ENCODE peak calls at places on chromosome 4, in seven cellular contexts. One of them, this sample, is unnamed.

GRCh38 chr4:56681158-56681848 is at the start of gene HOPX:
- DNase-seq in NCI-H1436: no peak
- DNase-seq in astrocyte: peak
- DNase-seq in occipital lobe: no peak
- DNase-seq in activated effector memory CD4-positive, alpha-beta T cell treated with anti-CD3 and anti-CD28 coated beads, Interleukin-2, amount 50 U/mL, for 16 hours: peak
- DNase-seq in LHCN-M2: no peak
- DNase-seq in activated T-helper 1 cell treated with anti-CD3 and anti-CD28 coated beads, Interleukin-2, amount 50 U/mL, for 16 hours: no peak
- DNase-seq in this sample: peak

GRCh38 chr4:107541511-107541910 is 178.5 kb downstream of the PAPSS1 start:
- DNase-seq in NCI-H1436: no peak
- DNase-seq in astrocyte: no peak
- DNase-seq in occipital lobe: no peak
- DNase-seq in activated effector memory CD4-positive, alpha-beta T cell treated with anti-CD3 and anti-CD28 coated beads, Interleukin-2, amount 50 U/mL, for 16 hours: no peak
- DNase-seq in LHCN-M2: no peak
- DNase-seq in activated T-helper 1 cell treated with anti-CD3 and anti-CD28 coated beads, Interleukin-2, amount 50 U/mL, for 16 hours: no peak
- DNase-seq in this sample: no peak

GRCh38 chr4:3254302-3255131 is 5.6 kb downstream of the MSANTD1 start:
- DNase-seq in NCI-H1436: no peak
- DNase-seq in astrocyte: no peak
- DNase-seq in occipital lobe: no peak
- DNase-seq in activated effector memory CD4-positive, alpha-beta T cell treated with anti-CD3 and anti-CD28 coated beads, Interleukin-2, amount 50 U/mL, for 16 hours: peak
- DNase-seq in LHCN-M2: no peak
- DNase-seq in activated T-helper 1 cell treated with anti-CD3 and anti-CD28 coated beads, Interleukin-2, amount 50 U/mL, for 16 hours: no peak
- DNase-seq in this sample: no peak

GRCh38 chr4:30839583-30840520 is 119.7 kb downstream of the PCDH7 start:
- DNase-seq in NCI-H1436: no peak
- DNase-seq in astrocyte: peak
- DNase-seq in occipital lobe: no peak
- DNase-seq in activated effector memory CD4-positive, alpha-beta T cell treated with anti-CD3 and anti-CD28 coated beads, Interleukin-2, amount 50 U/mL, for 16 hours: no peak
- DNase-seq in LHCN-M2: peak
- DNase-seq in activated T-helper 1 cell treated with anti-CD3 and anti-CD28 coated beads, Interleukin-2, amount 50 U/mL, for 16 hours: no peak
- DNase-seq in this sample: peak

GRCh38 chr4:47913858-47914218 is 545 bp downstream of the NFXL1 start:
- DNase-seq in NCI-H1436: peak
- DNase-seq in astrocyte: no peak
- DNase-seq in occipital lobe: peak
- DNase-seq in activated effector memory CD4-positive, alpha-beta T cell treated with anti-CD3 and anti-CD28 coated beads, Interleukin-2, amount 50 U/mL, for 16 hours: peak
- DNase-seq in LHCN-M2: peak
- DNase-seq in activated T-helper 1 cell treated with anti-CD3 and anti-CD28 coated beads, Interleukin-2, amount 50 U/mL, for 16 hours: no peak
- DNase-seq in this sample: peak

GRCh38 chr4:129364747-129365452 is 268.9 kb downstream of the C4orf33 start:
- DNase-seq in NCI-H1436: no peak
- DNase-seq in astrocyte: no peak
- DNase-seq in occipital lobe: no peak
- DNase-seq in activated effector memory CD4-positive, alpha-beta T cell treated with anti-CD3 and anti-CD28 coated beads, Interleukin-2, amount 50 U/mL, for 16 hours: no peak
- DNase-seq in LHCN-M2: no peak
- DNase-seq in activated T-helper 1 cell treated with anti-CD3 and anti-CD28 coated beads, Interleukin-2, amount 50 U/mL, for 16 hours: no peak
- DNase-seq in this sample: no peak

GRCh38 chr4:71456841-71457240 is 118.0 kb downstream of the SLC4A4 start:
- DNase-seq in NCI-H1436: no peak
- DNase-seq in astrocyte: peak
- DNase-seq in occipital lobe: peak
- DNase-seq in activated effector memory CD4-positive, alpha-beta T cell treated with anti-CD3 and anti-CD28 coated beads, Interleukin-2, amount 50 U/mL, for 16 hours: no peak
- DNase-seq in LHCN-M2: peak
- DNase-seq in activated T-helper 1 cell treated with anti-CD3 and anti-CD28 coated beads, Interleukin-2, amount 50 U/mL, for 16 hours: no peak
- DNase-seq in this sample: peak

GRCh38 chr4:6907658-6908191 is 1.9 kb upstream of the TBC1D14 start:
- DNase-seq in NCI-H1436: no peak
- DNase-seq in astrocyte: no peak
- DNase-seq in occipital lobe: no peak
- DNase-seq in activated effector memory CD4-positive, alpha-beta T cell treated with anti-CD3 and anti-CD28 coated beads, Interleukin-2, amount 50 U/mL, for 16 hours: peak
- DNase-seq in LHCN-M2: no peak
- DNase-seq in activated T-helper 1 cell treated with anti-CD3 and anti-CD28 coated beads, Interleukin-2, amount 50 U/mL, for 16 hours: no peak
- DNase-seq in this sample: no peak

GRCh38 chr4:107683873-107684272 is 36.2 kb downstream of the PAPSS1 start:
- DNase-seq in NCI-H1436: no peak
- DNase-seq in astrocyte: no peak
- DNase-seq in occipital lobe: no peak
- DNase-seq in activated effector memory CD4-positive, alpha-beta T cell treated with anti-CD3 and anti-CD28 coated beads, Interleukin-2, amount 50 U/mL, for 16 hours: no peak
- DNase-seq in LHCN-M2: no peak
- DNase-seq in activated T-helper 1 cell treated with anti-CD3 and anti-CD28 coated beads, Interleukin-2, amount 50 U/mL, for 16 hours: no peak
- DNase-seq in this sample: no peak

GRCh38 chr4:78775278-78776030 is 696 bp upstream of the BMP2K start:
- DNase-seq in NCI-H1436: peak
- DNase-seq in astrocyte: peak
- DNase-seq in occipital lobe: peak
- DNase-seq in activated effector memory CD4-positive, alpha-beta T cell treated with anti-CD3 and anti-CD28 coated beads, Interleukin-2, amount 50 U/mL, for 16 hours: peak
- DNase-seq in LHCN-M2: peak
- DNase-seq in activated T-helper 1 cell treated with anti-CD3 and anti-CD28 coated beads, Interleukin-2, amount 50 U/mL, for 16 hours: peak
- DNase-seq in this sample: peak

GRCh38 chr4:102627831-102628523 is 126.8 kb downstream of the NFKB1 start:
- DNase-seq in NCI-H1436: no peak
- DNase-seq in astrocyte: peak
- DNase-seq in occipital lobe: no peak
- DNase-seq in activated effector memory CD4-positive, alpha-beta T cell treated with anti-CD3 and anti-CD28 coated beads, Interleukin-2, amount 50 U/mL, for 16 hours: no peak
- DNase-seq in LHCN-M2: peak
- DNase-seq in activated T-helper 1 cell treated with anti-CD3 and anti-CD28 coated beads, Interleukin-2, amount 50 U/mL, for 16 hours: no peak
- DNase-seq in this sample: peak

GRCh38 chr4:24559889-24560288 is 24.5 kb downstream of the DHX15 start:
- DNase-seq in NCI-H1436: no peak
- DNase-seq in astrocyte: peak
- DNase-seq in occipital lobe: no peak
- DNase-seq in activated effector memory CD4-positive, alpha-beta T cell treated with anti-CD3 and anti-CD28 coated beads, Interleukin-2, amount 50 U/mL, for 16 hours: no peak
- DNase-seq in LHCN-M2: peak
- DNase-seq in activated T-helper 1 cell treated with anti-CD3 and anti-CD28 coated beads, Interleukin-2, amount 50 U/mL, for 16 hours: no peak
- DNase-seq in this sample: peak

GRCh38 chr4:1660948-1661677 is 23.0 kb downstream of the FAM53A start:
- DNase-seq in NCI-H1436: no peak
- DNase-seq in astrocyte: no peak
- DNase-seq in occipital lobe: no peak
- DNase-seq in activated effector memory CD4-positive, alpha-beta T cell treated with anti-CD3 and anti-CD28 coated beads, Interleukin-2, amount 50 U/mL, for 16 hours: no peak
- DNase-seq in LHCN-M2: no peak
- DNase-seq in activated T-helper 1 cell treated with anti-CD3 and anti-CD28 coated beads, Interleukin-2, amount 50 U/mL, for 16 hours: no peak
- DNase-seq in this sample: no peak

GRCh38 chr4:53865031-53865430 is 199.4 kb downstream of the CHIC2 start:
- DNase-seq in NCI-H1436: no peak
- DNase-seq in astrocyte: no peak
- DNase-seq in occipital lobe: no peak
- DNase-seq in activated effector memory CD4-positive, alpha-beta T cell treated with anti-CD3 and anti-CD28 coated beads, Interleukin-2, amount 50 U/mL, for 16 hours: no peak
- DNase-seq in LHCN-M2: no peak
- DNase-seq in activated T-helper 1 cell treated with anti-CD3 and anti-CD28 coated beads, Interleukin-2, amount 50 U/mL, for 16 hours: no peak
- DNase-seq in this sample: no peak

GRCh38 chr4:109574443-109574850 is 14.4 kb downstream of the MCUB start:
- DNase-seq in NCI-H1436: no peak
- DNase-seq in astrocyte: no peak
- DNase-seq in occipital lobe: no peak
- DNase-seq in activated effector memory CD4-positive, alpha-beta T cell treated with anti-CD3 and anti-CD28 coated beads, Interleukin-2, amount 50 U/mL, for 16 hours: no peak
- DNase-seq in LHCN-M2: peak
- DNase-seq in activated T-helper 1 cell treated with anti-CD3 and anti-CD28 coated beads, Interleukin-2, amount 50 U/mL, for 16 hours: no peak
- DNase-seq in this sample: no peak

GRCh38 chr4:168272488-168272887 is 46.1 kb downstream of the DDX60 start:
- DNase-seq in NCI-H1436: no peak
- DNase-seq in astrocyte: no peak
- DNase-seq in occipital lobe: no peak
- DNase-seq in activated effector memory CD4-positive, alpha-beta T cell treated with anti-CD3 and anti-CD28 coated beads, Interleukin-2, amount 50 U/mL, for 16 hours: no peak
- DNase-seq in LHCN-M2: no peak
- DNase-seq in activated T-helper 1 cell treated with anti-CD3 and anti-CD28 coated beads, Interleukin-2, amount 50 U/mL, for 16 hours: no peak
- DNase-seq in this sample: no peak

GRCh38 chr4:140725556-140725955 is 30.6 kb downstream of the TBC1D9 start:
- DNase-seq in NCI-H1436: no peak
- DNase-seq in astrocyte: no peak
- DNase-seq in occipital lobe: no peak
- DNase-seq in activated effector memory CD4-positive, alpha-beta T cell treated with anti-CD3 and anti-CD28 coated beads, Interleukin-2, amount 50 U/mL, for 16 hours: no peak
- DNase-seq in LHCN-M2: no peak
- DNase-seq in activated T-helper 1 cell treated with anti-CD3 and anti-CD28 coated beads, Interleukin-2, amount 50 U/mL, for 16 hours: no peak
- DNase-seq in this sample: no peak

GRCh38 chr4:126991965-126992364 is 640.8 kb upstream of the INTU start:
- DNase-seq in NCI-H1436: no peak
- DNase-seq in astrocyte: peak
- DNase-seq in occipital lobe: no peak
- DNase-seq in activated effector memory CD4-positive, alpha-beta T cell treated with anti-CD3 and anti-CD28 coated beads, Interleukin-2, amount 50 U/mL, for 16 hours: no peak
- DNase-seq in LHCN-M2: peak
- DNase-seq in activated T-helper 1 cell treated with anti-CD3 and anti-CD28 coated beads, Interleukin-2, amount 50 U/mL, for 16 hours: no peak
- DNase-seq in this sample: peak

GRCh38 chr4:4625488-4625887 is 83.6 kb upstream of the STX18 start:
- DNase-seq in NCI-H1436: no peak
- DNase-seq in astrocyte: no peak
- DNase-seq in occipital lobe: no peak
- DNase-seq in activated effector memory CD4-positive, alpha-beta T cell treated with anti-CD3 and anti-CD28 coated beads, Interleukin-2, amount 50 U/mL, for 16 hours: no peak
- DNase-seq in LHCN-M2: peak
- DNase-seq in activated T-helper 1 cell treated with anti-CD3 and anti-CD28 coated beads, Interleukin-2, amount 50 U/mL, for 16 hours: no peak
- DNase-seq in this sample: no peak

GRCh38 chr4:8821151-8821950 is 50.3 kb downstream of the HMX1 start:
- DNase-seq in NCI-H1436: no peak
- DNase-seq in astrocyte: no peak
- DNase-seq in occipital lobe: no peak
- DNase-seq in activated effector memory CD4-positive, alpha-beta T cell treated with anti-CD3 and anti-CD28 coated beads, Interleukin-2, amount 50 U/mL, for 16 hours: peak
- DNase-seq in LHCN-M2: no peak
- DNase-seq in activated T-helper 1 cell treated with anti-CD3 and anti-CD28 coated beads, Interleukin-2, amount 50 U/mL, for 16 hours: no peak
- DNase-seq in this sample: no peak

GRCh38 chr4:170005472-170005871 is 20.7 kb downstream of the MFAP3L start:
- DNase-seq in NCI-H1436: no peak
- DNase-seq in astrocyte: peak
- DNase-seq in occipital lobe: no peak
- DNase-seq in activated effector memory CD4-positive, alpha-beta T cell treated with anti-CD3 and anti-CD28 coated beads, Interleukin-2, amount 50 U/mL, for 16 hours: no peak
- DNase-seq in LHCN-M2: no peak
- DNase-seq in activated T-helper 1 cell treated with anti-CD3 and anti-CD28 coated beads, Interleukin-2, amount 50 U/mL, for 16 hours: no peak
- DNase-seq in this sample: no peak

GRCh38 chr4:55177461-55177860 is 52.1 kb upstream of the KDR start:
- DNase-seq in NCI-H1436: no peak
- DNase-seq in astrocyte: no peak
- DNase-seq in occipital lobe: no peak
- DNase-seq in activated effector memory CD4-positive, alpha-beta T cell treated with anti-CD3 and anti-CD28 coated beads, Interleukin-2, amount 50 U/mL, for 16 hours: no peak
- DNase-seq in LHCN-M2: no peak
- DNase-seq in activated T-helper 1 cell treated with anti-CD3 and anti-CD28 coated beads, Interleukin-2, amount 50 U/mL, for 16 hours: no peak
- DNase-seq in this sample: no peak

GRCh38 chr4:183797445-183798248 is 107.5 kb upstream of the STOX2 start:
- DNase-seq in NCI-H1436: no peak
- DNase-seq in astrocyte: peak
- DNase-seq in occipital lobe: no peak
- DNase-seq in activated effector memory CD4-positive, alpha-beta T cell treated with anti-CD3 and anti-CD28 coated beads, Interleukin-2, amount 50 U/mL, for 16 hours: no peak
- DNase-seq in LHCN-M2: no peak
- DNase-seq in activated T-helper 1 cell treated with anti-CD3 and anti-CD28 coated beads, Interleukin-2, amount 50 U/mL, for 16 hours: no peak
- DNase-seq in this sample: peak

GRCh38 chr4:100895572-100896197 is 377.9 kb upstream of the EMCN start:
- DNase-seq in NCI-H1436: no peak
- DNase-seq in astrocyte: no peak
- DNase-seq in occipital lobe: no peak
- DNase-seq in activated effector memory CD4-positive, alpha-beta T cell treated with anti-CD3 and anti-CD28 coated beads, Interleukin-2, amount 50 U/mL, for 16 hours: no peak
- DNase-seq in LHCN-M2: peak
- DNase-seq in activated T-helper 1 cell treated with anti-CD3 and anti-CD28 coated beads, Interleukin-2, amount 50 U/mL, for 16 hours: no peak
- DNase-seq in this sample: no peak

GRCh38 chr4:17324431-17324830 is 187.5 kb downstream of the QDPR start:
- DNase-seq in NCI-H1436: no peak
- DNase-seq in astrocyte: peak
- DNase-seq in occipital lobe: peak
- DNase-seq in activated effector memory CD4-positive, alpha-beta T cell treated with anti-CD3 and anti-CD28 coated beads, Interleukin-2, amount 50 U/mL, for 16 hours: peak
- DNase-seq in LHCN-M2: no peak
- DNase-seq in activated T-helper 1 cell treated with anti-CD3 and anti-CD28 coated beads, Interleukin-2, amount 50 U/mL, for 16 hours: no peak
- DNase-seq in this sample: peak

GRCh38 chr4:70915048-70915815 is 13.1 kb downstream of the MOB1B start:
- DNase-seq in NCI-H1436: no peak
- DNase-seq in astrocyte: peak
- DNase-seq in occipital lobe: no peak
- DNase-seq in activated effector memory CD4-positive, alpha-beta T cell treated with anti-CD3 and anti-CD28 coated beads, Interleukin-2, amount 50 U/mL, for 16 hours: no peak
- DNase-seq in LHCN-M2: no peak
- DNase-seq in activated T-helper 1 cell treated with anti-CD3 and anti-CD28 coated beads, Interleukin-2, amount 50 U/mL, for 16 hours: no peak
- DNase-seq in this sample: peak

GRCh38 chr4:3851881-3852280 is 85.7 kb downstream of the ADRA2C start:
- DNase-seq in NCI-H1436: no peak
- DNase-seq in astrocyte: no peak
- DNase-seq in occipital lobe: no peak
- DNase-seq in activated effector memory CD4-positive, alpha-beta T cell treated with anti-CD3 and anti-CD28 coated beads, Interleukin-2, amount 50 U/mL, for 16 hours: no peak
- DNase-seq in LHCN-M2: no peak
- DNase-seq in activated T-helper 1 cell treated with anti-CD3 and anti-CD28 coated beads, Interleukin-2, amount 50 U/mL, for 16 hours: no peak
- DNase-seq in this sample: no peak

GRCh38 chr4:187184513-187184912 is 460.9 kb upstream of the FAT1 start:
- DNase-seq in NCI-H1436: no peak
- DNase-seq in astrocyte: no peak
- DNase-seq in occipital lobe: no peak
- DNase-seq in activated effector memory CD4-positive, alpha-beta T cell treated with anti-CD3 and anti-CD28 coated beads, Interleukin-2, amount 50 U/mL, for 16 hours: no peak
- DNase-seq in LHCN-M2: no peak
- DNase-seq in activated T-helper 1 cell treated with anti-CD3 and anti-CD28 coated beads, Interleukin-2, amount 50 U/mL, for 16 hours: no peak
- DNase-seq in this sample: no peak

GRCh38 chr4:124018383-124019317 is 622.1 kb downstream of the SPRY1 start:
- DNase-seq in NCI-H1436: no peak
- DNase-seq in astrocyte: peak
- DNase-seq in occipital lobe: no peak
- DNase-seq in activated effector memory CD4-positive, alpha-beta T cell treated with anti-CD3 and anti-CD28 coated beads, Interleukin-2, amount 50 U/mL, for 16 hours: no peak
- DNase-seq in LHCN-M2: peak
- DNase-seq in activated T-helper 1 cell treated with anti-CD3 and anti-CD28 coated beads, Interleukin-2, amount 50 U/mL, for 16 hours: no peak
- DNase-seq in this sample: peak

GRCh38 chr4:43754566-43754965 is 694.0 kb downstream of the KCTD8 start:
- DNase-seq in NCI-H1436: no peak
- DNase-seq in astrocyte: no peak
- DNase-seq in occipital lobe: no peak
- DNase-seq in activated effector memory CD4-positive, alpha-beta T cell treated with anti-CD3 and anti-CD28 coated beads, Interleukin-2, amount 50 U/mL, for 16 hours: no peak
- DNase-seq in LHCN-M2: no peak
- DNase-seq in activated T-helper 1 cell treated with anti-CD3 and anti-CD28 coated beads, Interleukin-2, amount 50 U/mL, for 16 hours: no peak
- DNase-seq in this sample: no peak

GRCh38 chr4:40059362-40059761 is 2.7 kb downstream of the N4BP2 start:
- DNase-seq in NCI-H1436: no peak
- DNase-seq in astrocyte: no peak
- DNase-seq in occipital lobe: no peak
- DNase-seq in activated effector memory CD4-positive, alpha-beta T cell treated with anti-CD3 and anti-CD28 coated beads, Interleukin-2, amount 50 U/mL, for 16 hours: peak
- DNase-seq in LHCN-M2: no peak
- DNase-seq in activated T-helper 1 cell treated with anti-CD3 and anti-CD28 coated beads, Interleukin-2, amount 50 U/mL, for 16 hours: no peak
- DNase-seq in this sample: no peak

GRCh38 chr4:18111100-18111499 is 89.5 kb upstream of the LCORL start:
- DNase-seq in NCI-H1436: no peak
- DNase-seq in astrocyte: no peak
- DNase-seq in occipital lobe: no peak
- DNase-seq in activated effector memory CD4-positive, alpha-beta T cell treated with anti-CD3 and anti-CD28 coated beads, Interleukin-2, amount 50 U/mL, for 16 hours: no peak
- DNase-seq in LHCN-M2: no peak
- DNase-seq in activated T-helper 1 cell treated with anti-CD3 and anti-CD28 coated beads, Interleukin-2, amount 50 U/mL, for 16 hours: no peak
- DNase-seq in this sample: no peak

GRCh38 chr4:99324978-99325377 is 3.8 kb upstream of the ADH1B start:
- DNase-seq in NCI-H1436: no peak
- DNase-seq in astrocyte: peak
- DNase-seq in occipital lobe: no peak
- DNase-seq in activated effector memory CD4-positive, alpha-beta T cell treated with anti-CD3 and anti-CD28 coated beads, Interleukin-2, amount 50 U/mL, for 16 hours: no peak
- DNase-seq in LHCN-M2: peak
- DNase-seq in activated T-helper 1 cell treated with anti-CD3 and anti-CD28 coated beads, Interleukin-2, amount 50 U/mL, for 16 hours: no peak
- DNase-seq in this sample: peak

GRCh38 chr4:5451243-5451642 is 257.1 kb downstream of the EVC2 start:
- DNase-seq in NCI-H1436: no peak
- DNase-seq in astrocyte: no peak
- DNase-seq in occipital lobe: no peak
- DNase-seq in activated effector memory CD4-positive, alpha-beta T cell treated with anti-CD3 and anti-CD28 coated beads, Interleukin-2, amount 50 U/mL, for 16 hours: no peak
- DNase-seq in LHCN-M2: no peak
- DNase-seq in activated T-helper 1 cell treated with anti-CD3 and anti-CD28 coated beads, Interleukin-2, amount 50 U/mL, for 16 hours: no peak
- DNase-seq in this sample: no peak

GRCh38 chr4:1725521-1725920 is 4.2 kb downstream of the TACC3 start:
- DNase-seq in NCI-H1436: no peak
- DNase-seq in astrocyte: no peak
- DNase-seq in occipital lobe: no peak
- DNase-seq in activated effector memory CD4-positive, alpha-beta T cell treated with anti-CD3 and anti-CD28 coated beads, Interleukin-2, amount 50 U/mL, for 16 hours: no peak
- DNase-seq in LHCN-M2: no peak
- DNase-seq in activated T-helper 1 cell treated with anti-CD3 and anti-CD28 coated beads, Interleukin-2, amount 50 U/mL, for 16 hours: no peak
- DNase-seq in this sample: no peak

GRCh38 chr4:74624351-74625151 is 169.8 kb downstream of the BTC start:
- DNase-seq in NCI-H1436: no peak
- DNase-seq in astrocyte: peak
- DNase-seq in occipital lobe: no peak
- DNase-seq in activated effector memory CD4-positive, alpha-beta T cell treated with anti-CD3 and anti-CD28 coated beads, Interleukin-2, amount 50 U/mL, for 16 hours: no peak
- DNase-seq in LHCN-M2: peak
- DNase-seq in activated T-helper 1 cell treated with anti-CD3 and anti-CD28 coated beads, Interleukin-2, amount 50 U/mL, for 16 hours: no peak
- DNase-seq in this sample: peak

GRCh38 chr4:100100985-100101384 is 89.3 kb downstream of the DDIT4L start:
- DNase-seq in NCI-H1436: no peak
- DNase-seq in astrocyte: no peak
- DNase-seq in occipital lobe: no peak
- DNase-seq in activated effector memory CD4-positive, alpha-beta T cell treated with anti-CD3 and anti-CD28 coated beads, Interleukin-2, amount 50 U/mL, for 16 hours: no peak
- DNase-seq in LHCN-M2: no peak
- DNase-seq in activated T-helper 1 cell treated with anti-CD3 and anti-CD28 coated beads, Interleukin-2, amount 50 U/mL, for 16 hours: no peak
- DNase-seq in this sample: no peak

GRCh38 chr4:137471895-137472294 is 60.4 kb downstream of the PCDH18 start:
- DNase-seq in NCI-H1436: no peak
- DNase-seq in astrocyte: peak
- DNase-seq in occipital lobe: no peak
- DNase-seq in activated effector memory CD4-positive, alpha-beta T cell treated with anti-CD3 and anti-CD28 coated beads, Interleukin-2, amount 50 U/mL, for 16 hours: no peak
- DNase-seq in LHCN-M2: peak
- DNase-seq in activated T-helper 1 cell treated with anti-CD3 and anti-CD28 coated beads, Interleukin-2, amount 50 U/mL, for 16 hours: no peak
- DNase-seq in this sample: peak

This sample was measured in fibroblast of lung.